ENCODE peak calls at places on chromosomes 12 and 14, in nine cellular contexts. W is ELR; X is effector memory CD8-positive, alpha-beta T cell; K is left ventricle myocardium superior; O is left ventricle myocardium inferior; J is GM04504; E is aorta; I is iPS-NIHi11; V is effector CD8-positive, alpha-beta T cell. Z is an unnamed sample.

GRCh38 chr14:104970231-104971068 is 7.7 kb downstream of the AHNAK2 start:
- DNase-seq in W (peak), X (no peak), K (peak), O (peak), J (peak), E (peak), I (peak), V (no peak), Z (no peak)

GRCh38 chr12:98814254-98814653 is 169.2 kb downstream of the APAF1 start:
- DNase-seq in W (no peak), X (no peak), K (no peak), O (no peak), J (no peak), E (no peak), I (no peak), V (no peak), Z (no peak)

GRCh38 chr12:44618960-44619359 is 257.2 kb downstream of the NELL2 start:
- DNase-seq in W (no peak), X (no peak), K (no peak), O (no peak), J (no peak), E (no peak), I (no peak), V (no peak), Z (no peak)

GRCh38 chr14:21191809-21192446 is 36.1 kb upstream of the OR5AU1 start:
- DNase-seq in W (peak), X (peak), K (peak), O (peak), J (peak), E (peak), I (peak), V (peak), Z (no peak)

GRCh38 chr14:38210168-38210567 is 2.5 kb downstream of the SSTR1 start:
- DNase-seq in W (peak), X (no peak), K (peak), O (no peak), J (peak), E (no peak), I (no peak), V (no peak), Z (no peak)

GRCh38 chr12:120257041-120257821 is 8.3 kb downstream of the PXN start:
- DNase-seq in W (peak), X (no peak), K (peak), O (peak), J (peak), E (no peak), I (peak), V (no peak), Z (no peak)

GRCh38 chr14:105161964-105162363 is 6.6 kb downstream of the JAG2 start:
- DNase-seq in W (no peak), X (no peak), K (no peak), O (no peak), J (no peak), E (no peak), I (no peak), V (no peak), Z (no peak)

GRCh38 chr14:99807413-99808132 is 14.4 kb downstream of the EML1 start:
- DNase-seq in W (peak), X (no peak), K (no peak), O (no peak), J (no peak), E (no peak), I (peak), V (no peak), Z (no peak)

GRCh38 chr14:75334191-75335051 is 55.8 kb downstream of the FOS start:
- DNase-seq in W (no peak), X (peak), K (peak), O (peak), J (no peak), E (no peak), I (no peak), V (peak), Z (peak)